ENCODE peak calls at places on chromosomes 12 and 14, in eight cellular contexts. B, V, W, X, G, S, C and U are unnamed samples.

GRCh38 chr12:78696267-78696666 is 168.3 kb upstream of the SYT1 start:
- DNase-seq in C (no peak), W (no peak), X (no peak), V (no peak), B (no peak), G (no peak), S (no peak), U (no peak)

GRCh38 chr12:123532808-123533649 is 490 bp downstream of the RILPL1 start:
- DNase-seq in V (no peak), X (peak), B (peak), S (no peak), G (no peak), W (no peak), C (no peak), U (no peak)

GRCh38 chr14:68822132-68822651 is 29.3 kb upstream of the ZFP36L1 start:
- DNase-seq in X (no peak), W (no peak), S (no peak), V (no peak), C (no peak), G (no peak), B (no peak), U (peak)

GRCh38 chr12:47892819-47893218 is 12.0 kb downstream of the VDR start:
- DNase-seq in V (no peak), G (no peak), W (no peak), C (no peak), B (no peak), S (no peak), X (peak), U (no peak)

GRCh38 chr12:77058740-77059139 is 6.6 kb downstream of the E2F7 start:
- DNase-seq in C (no peak), G (no peak), W (no peak), X (peak), B (peak), V (no peak), S (no peak), U (no peak)

GRCh38 chr14:61076531-61076930 is 95.5 kb downstream of the SLC38A6 start:
- DNase-seq in B (no peak), W (no peak), X (peak), S (no peak), G (peak), V (no peak), C (no peak), U (no peak)

GRCh38 chr14:83164016-83164415 is 1630.4 kb upstream of the SEL1L start:
- DNase-seq in S (no peak), C (no peak), B (peak), W (no peak), V (no peak), X (peak), G (no peak), U (peak)

GRCh38 chr12:74185360-74185759 is 352.3 kb upstream of the ATXN7L3B start:
- DNase-seq in G (no peak), C (no peak), B (no peak), V (no peak), X (no peak), W (no peak), S (no peak), U (no peak)

GRCh38 chr12:84599539-84599938 is 313.1 kb downstream of the SLC6A15 start:
- DNase-seq in B (peak), S (no peak), C (no peak), G (peak), V (no peak), W (no peak), X (peak), U (peak)

GRCh38 chr14:61551419-61551818 is 143.9 kb upstream of the HIF1A start:
- DNase-seq in B (no peak), V (no peak), X (no peak), S (no peak), W (no peak), C (no peak), G (no peak), U (no peak)

GRCh38 chr14:49865431-49865859 is 12.9 kb upstream of the NEMF start:
- DNase-seq in S (peak), B (peak), G (peak), X (peak), C (peak), W (peak), V (peak), U (peak)

GRCh38 chr14:68145539-68145938 is 326.0 kb downstream of the RAD51B start:
- DNase-seq in W (no peak), V (no peak), B (peak), S (no peak), G (no peak), X (peak), C (no peak), U (no peak)

GRCh38 chr12:127145543-127145928 is 1121.4 kb upstream of the TMEM132C start:
- DNase-seq in B (no peak), W (no peak), C (no peak), S (no peak), X (no peak), V (no peak), G (no peak), U (no peak)

GRCh38 chr12:2876431-2877046 is 435 bp downstream of the FOXM1 start:
- DNase-seq in C (no peak), V (no peak), W (no peak), G (peak), X (peak), S (no peak), B (peak), U (peak)

GRCh38 chr12:107560194-107560905 is 125.2 kb upstream of the PWP1 start:
- DNase-seq in G (peak), S (no peak), X (no peak), W (no peak), B (peak), V (no peak), C (no peak), U (no peak)

GRCh38 chr12:78375461-78375860 is 489.1 kb upstream of the SYT1 start:
- DNase-seq in B (no peak), W (no peak), V (no peak), X (no peak), S (no peak), G (no peak), C (no peak), U (no peak)

GRCh38 chr14:31884238-31884637 is 192.9 kb upstream of the ARHGAP5 start:
- DNase-seq in C (no peak), W (no peak), B (no peak), G (no peak), S (no peak), X (no peak), V (no peak), U (no peak)

GRCh38 chr14:99327458-99328250 is 55.7 kb upstream of the BCL11B start:
- DNase-seq in W (no peak), X (no peak), G (no peak), B (no peak), S (no peak), C (no peak), V (no peak), U (no peak)

GRCh38 chr12:47763481-47764344 is 5.0 kb upstream of the RAPGEF3 start:
- DNase-seq in X (no peak), V (no peak), C (no peak), G (no peak), W (no peak), S (no peak), B (no peak), U (peak)

GRCh38 chr14:96676161-96676560 is 121.0 kb upstream of the VRK1 start:
- DNase-seq in G (no peak), W (no peak), S (no peak), B (peak), C (no peak), V (no peak), X (peak), U (no peak)

GRCh38 chr14:50113381-50113811 is 3.0 kb downstream of the VCPKMT start:
- DNase-seq in C (no peak), B (no peak), G (no peak), V (no peak), S (no peak), W (no peak), X (no peak), U (no peak)

GRCh38 chr12:74021937-74022336 is 515.7 kb upstream of the ATXN7L3B start:
- DNase-seq in W (no peak), C (no peak), X (peak), G (peak), B (peak), S (no peak), V (no peak), U (peak)

GRCh38 chr14:66508846-66509621 is 1.1 kb downstream of the GPHN start:
- DNase-seq in S (peak), G (peak), X (peak), V (peak), B (peak), W (peak), C (peak), U (no peak)

GRCh38 chr14:105864116-105864515 is 337.7 kb downstream of the TMEM121 start:
- DNase-seq in S (no peak), B (no peak), W (no peak), C (no peak), X (no peak), V (peak), G (no peak), U (no peak)

GRCh38 chr14:55399183-55399582 is 12.4 kb downstream of the ATG14 start:
- DNase-seq in X (no peak), V (no peak), B (no peak), C (no peak), G (no peak), S (no peak), W (no peak), U (no peak)

GRCh38 chr14:78202178-78202577 is 32.0 kb downstream of the NRXN3 start:
- DNase-seq in W (no peak), G (no peak), B (no peak), S (no peak), X (no peak), C (no peak), V (no peak), U (no peak)

GRCh38 chr12:123106640-123107359 is 44.1 kb downstream of the PITPNM2 start:
- DNase-seq in G (no peak), C (no peak), W (peak), B (peak), S (peak), X (no peak), V (no peak), U (no peak)

GRCh38 chr12:95336387-95337067 is 118.9 kb downstream of the VEZT start:
- DNase-seq in V (no peak), X (peak), W (no peak), G (peak), B (peak), S (no peak), C (no peak), U (peak)

GRCh38 chr14:21748869-21749303 is 75.3 kb upstream of the OR4E1 start:
- DNase-seq in C (no peak), G (peak), V (no peak), S (peak), X (no peak), W (peak), B (peak), U (no peak)

GRCh38 chr14:100115236-100115635 is 44.2 kb downstream of the DEGS2 start:
- DNase-seq in V (no peak), W (no peak), B (no peak), S (no peak), C (no peak), X (no peak), G (no peak), U (no peak)

GRCh38 chr12:110100315-110100970 is 23.7 kb upstream of the IFT81 start:
- DNase-seq in X (peak), V (no peak), B (peak), W (peak), C (peak), S (peak), G (peak), U (peak)

GRCh38 chr14:69519701-69520100 is 35.2 kb downstream of the PLEKHD1 start:
- DNase-seq in C (no peak), V (no peak), G (no peak), W (no peak), S (no peak), X (no peak), B (no peak), U (no peak)

GRCh38 chr14:101097109-101097793 is 193.7 kb upstream of the RTL1 start:
- DNase-seq in G (no peak), V (no peak), C (no peak), S (no peak), B (no peak), X (no peak), W (no peak), U (peak)

GRCh38 chr12:57580466-57580795 is 10.6 kb upstream of the PIP4K2C start:
- DNase-seq in B (no peak), W (no peak), S (no peak), X (no peak), C (no peak), V (no peak), G (no peak), U (no peak)

GRCh38 chr14:103393687-103394626 is 8.7 kb downstream of the MARK3 start:
- DNase-seq in W (no peak), C (no peak), G (peak), S (no peak), X (peak), V (no peak), B (no peak), U (no peak)

GRCh38 chr14:76771432-76771980 is 10.2 kb downstream of the VASH1 start:
- DNase-seq in C (no peak), S (no peak), V (no peak), X (no peak), B (no peak), G (no peak), W (no peak), U (no peak)

GRCh38 chr12:48300774-48301173 is 49.9 kb downstream of the ZNF641 start:
- DNase-seq in G (no peak), S (no peak), C (no peak), B (no peak), V (no peak), W (no peak), X (no peak), U (no peak)